ENCODE peak calls at places on chromosomes 6 and 20, in six cellular contexts. P, I, J, C, L and B are unnamed samples.

GRCh38 chr6:75418233-75418632 is 75.4 kb downstream of the FILIP1 start:
- DNase-seq in P (no peak), I (no peak), J (no peak), C (no peak), L (no peak), B (no peak)

GRCh38 chr6:29828471-29828797 is 809 bp downstream of the HLA-G start:
- DNase-seq in P (no peak), I (peak), J (no peak), C (peak), L (no peak), B (no peak)

GRCh38 chr6:111105578-111105977 is 18.3 kb downstream of the SLC16A10 start:
- DNase-seq in P (peak), I (no peak), J (peak), C (no peak), L (no peak), B (peak)

GRCh38 chr6:70398783-70399730 is 14.3 kb upstream of the FAM135A start:
- DNase-seq in P (peak), I (no peak), J (no peak), C (no peak), L (no peak), B (no peak)

GRCh38 chr6:25619222-25619621 is 32.8 kb upstream of the SCGN start:
- DNase-seq in P (no peak), I (no peak), J (no peak), C (no peak), L (no peak), B (no peak)

GRCh38 chr20:49028684-49029083 is 17.4 kb upstream of the CSE1L start:
- DNase-seq in P (peak), I (peak), J (no peak), C (no peak), L (no peak), B (no peak)

GRCh38 chr6:16684896-16685554 is 76.2 kb downstream of the ATXN1 start:
- DNase-seq in P (no peak), I (no peak), J (no peak), C (no peak), L (peak), B (no peak)

GRCh38 chr6:80179691-80180090 is 73.2 kb downstream of the BCKDHB start:
- DNase-seq in P (no peak), I (no peak), J (no peak), C (no peak), L (no peak), B (no peak)

GRCh38 chr20:58459058-58459743 is 56.0 kb downstream of the APCDD1L start:
- DNase-seq in P (no peak), I (no peak), J (no peak), C (no peak), L (no peak), B (no peak)

GRCh38 chr6:153956807-153957206 is 82.2 kb upstream of the OPRM1 start:
- DNase-seq in P (no peak), I (no peak), J (no peak), C (no peak), L (no peak), B (no peak)

GRCh38 chr6:48255094-48255493 is 144.1 kb upstream of the PTCHD4 start:
- DNase-seq in P (no peak), I (no peak), J (no peak), C (no peak), L (no peak), B (no peak)

GRCh38 chr6:160227038-160227768 is 31.4 kb downstream of the SLC22A2 start:
- DNase-seq in P (no peak), I (no peak), J (no peak), C (no peak), L (no peak), B (no peak)

GRCh38 chr6:139592011-139592410 is 217.6 kb upstream of the CITED2 start:
- DNase-seq in P (no peak), I (no peak), J (no peak), C (no peak), L (no peak), B (no peak)

GRCh38 chr6:126051739-126052138 is 65.4 kb downstream of the TRMT11 start:
- DNase-seq in P (no peak), I (no peak), J (no peak), C (no peak), L (no peak), B (no peak)

GRCh38 chr20:50721881-50722281 is 9.5 kb upstream of the PARD6B start:
- DNase-seq in P (no peak), I (no peak), J (peak), C (no peak), L (no peak), B (peak)

GRCh38 chr6:3247255-3248146 is 11.2 kb upstream of the PSMG4 start:
- DNase-seq in P (peak), I (peak), J (peak), C (peak), L (no peak), B (no peak)

GRCh38 chr6:129353067-129353466 is 356.9 kb downstream of the ARHGAP18 start:
- DNase-seq in P (no peak), I (peak), J (no peak), C (no peak), L (no peak), B (peak)

GRCh38 chr20:21395666-21396044 is 1.7 kb downstream of the NKX2-4 start:
- DNase-seq in P (no peak), I (peak), J (no peak), C (peak), L (no peak), B (no peak)

GRCh38 chr6:144662812-144663211 is 377.7 kb downstream of the UTRN start:
- DNase-seq in P (no peak), I (no peak), J (no peak), C (no peak), L (no peak), B (no peak)

GRCh38 chr6:107690864-107691661 is 133.1 kb downstream of the SCML4 start:
- DNase-seq in P (peak), I (no peak), J (peak), C (no peak), L (no peak), B (no peak)

GRCh38 chr6:158619922-158620801 is 24.4 kb downstream of the DYNLT1 start:
- DNase-seq in P (no peak), I (no peak), J (no peak), C (no peak), L (no peak), B (no peak)

GRCh38 chr6:157982297-157982579 is 575 bp downstream of the SYNJ2 start:
- DNase-seq in P (peak), I (peak), J (no peak), C (peak), L (peak), B (no peak)

GRCh38 chr6:63188828-63189227 is 22.4 kb upstream of the FKBP1C start:
- DNase-seq in P (no peak), I (no peak), J (no peak), C (no peak), L (no peak), B (no peak)

GRCh38 chr6:166203003-166203640 is 35.5 kb upstream of the TBXT start:
- DNase-seq in P (no peak), I (no peak), J (no peak), C (no peak), L (no peak), B (no peak)

GRCh38 chr20:37816726-37817125 is 86.2 kb upstream of the VSTM2L start:
- DNase-seq in P (no peak), I (no peak), J (no peak), C (no peak), L (no peak), B (no peak)

GRCh38 chr6:148520109-148520841 is 177.6 kb downstream of the SASH1 start:
- DNase-seq in P (no peak), I (no peak), J (no peak), C (no peak), L (peak), B (no peak)

GRCh38 chr6:41306187-41306854 is 19.8 kb upstream of the TREM1 start:
- DNase-seq in P (peak), I (peak), J (no peak), C (peak), L (peak), B (no peak)

GRCh38 chr20:25003002-25003401 is 10.5 kb upstream of the APMAP start:
- DNase-seq in P (no peak), I (no peak), J (no peak), C (no peak), L (no peak), B (no peak)

GRCh38 chr6:152318278-152318677 is 318.9 kb downstream of the SYNE1 start:
- DNase-seq in P (no peak), I (no peak), J (no peak), C (no peak), L (no peak), B (no peak)

GRCh38 chr20:49345538-49345937 is 67.7 kb upstream of the ZNFX1 start:
- DNase-seq in P (peak), I (no peak), J (peak), C (no peak), L (no peak), B (peak)

GRCh38 chr6:127690092-127690491 is 113.1 kb downstream of the C6orf58 start:
- DNase-seq in P (peak), I (peak), J (no peak), C (no peak), L (no peak), B (no peak)

GRCh38 chr6:157853018-157853805 is 30.2 kb downstream of the SNX9 start:
- DNase-seq in P (no peak), I (no peak), J (no peak), C (no peak), L (no peak), B (no peak)

GRCh38 chr20:53660947-53661381 is 67.3 kb upstream of the ZNF217 start:
- DNase-seq in P (peak), I (no peak), J (no peak), C (no peak), L (no peak), B (no peak)

GRCh38 chr20:53664121-53664520 is 70.5 kb upstream of the ZNF217 start:
- DNase-seq in P (no peak), I (no peak), J (no peak), C (no peak), L (no peak), B (no peak)

GRCh38 chr20:53666144-53666543 is 72.5 kb upstream of the ZNF217 start:
- DNase-seq in P (no peak), I (no peak), J (no peak), C (no peak), L (no peak), B (no peak)

GRCh38 chr20:53660078-53660909 is 66.7 kb upstream of the ZNF217 start:
- DNase-seq in P (peak), I (peak), J (peak), C (peak), L (peak), B (no peak)

DNA sequence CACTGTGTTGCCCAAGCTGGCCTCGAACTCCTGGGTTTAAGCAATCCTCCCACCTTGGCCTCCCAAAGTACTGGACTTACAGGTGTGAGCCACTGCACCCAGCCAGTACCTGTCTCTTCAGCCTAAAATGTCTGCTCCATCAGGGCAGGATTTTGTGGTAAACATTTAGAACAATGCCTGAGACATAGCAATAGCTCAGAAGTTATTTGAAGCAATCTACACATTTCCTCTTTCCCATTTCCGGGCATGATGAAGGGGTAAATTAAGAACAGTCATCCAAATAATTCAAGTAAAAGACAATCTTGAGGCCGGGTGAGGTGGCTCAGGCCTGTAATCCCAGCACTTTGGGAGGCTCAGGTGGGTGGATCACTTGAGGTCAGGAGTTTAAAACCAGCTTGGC is 69.0 kb upstream of the ZNF217 start:
- DNase-seq in P (no peak), I (no peak), J (no peak), C (no peak), L (no peak), B (no peak)
- H3K27ac ChIP-seq in P (no peak), I (no peak), J (peak), C (no peak), L (no peak), B (peak)

GRCh38 chr6:52760105-52760765 is 3.0 kb downstream of the GSTA2 start:
- DNase-seq in P (no peak), I (no peak), J (no peak), C (no peak), L (no peak), B (no peak)
- H3K27ac ChIP-seq in P (no peak), I (no peak), J (no peak), C (no peak), L (peak), B (no peak)

GRCh38 chr20:13149371-13149770 is 71.7 kb upstream of the ISM1 start:
- DNase-seq in P (no peak), I (no peak), J (no peak), C (no peak), L (no peak), B (no peak)

GRCh38 chr20:13148961-13149360 is 72.1 kb upstream of the ISM1 start:
- DNase-seq in P (no peak), I (no peak), J (no peak), C (no peak), L (no peak), B (no peak)

GRCh38 chr20:13147071-13147961 is 73.8 kb upstream of the ISM1 start:
- DNase-seq in P (no peak), I (no peak), J (no peak), C (no peak), L (no peak), B (no peak)

GRCh38 chr20:13147971-13148370 is 73.1 kb upstream of the ISM1 start:
- DNase-seq in P (no peak), I (no peak), J (no peak), C (no peak), L (no peak), B (no peak)

DNA sequence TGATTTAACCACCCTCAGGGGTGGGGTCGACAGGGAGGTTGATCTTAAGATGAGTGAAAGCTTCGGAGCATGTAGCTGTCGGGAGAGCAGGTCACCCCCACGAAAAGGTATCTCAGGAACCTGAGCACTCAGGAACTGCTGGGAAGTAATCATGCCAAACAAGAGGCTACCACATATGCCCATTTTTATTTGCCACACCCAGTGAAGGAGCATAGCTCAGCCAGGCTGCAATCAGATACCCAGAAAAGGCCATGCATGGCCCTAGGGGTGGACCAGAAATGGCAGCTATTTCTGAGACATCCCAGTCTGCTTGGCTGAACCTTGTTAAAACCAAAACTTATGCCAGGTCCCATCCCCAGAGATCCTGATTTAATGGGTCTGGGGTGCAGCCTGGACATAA is 72.7 kb upstream of the ISM1 start:
- DNase-seq in P (no peak), I (no peak), J (no peak), C (no peak), L (no peak), B (no peak)
- H3K27ac ChIP-seq in P (no peak), I (no peak), J (no peak), C (no peak), L (no peak), B (no peak)

DNA sequence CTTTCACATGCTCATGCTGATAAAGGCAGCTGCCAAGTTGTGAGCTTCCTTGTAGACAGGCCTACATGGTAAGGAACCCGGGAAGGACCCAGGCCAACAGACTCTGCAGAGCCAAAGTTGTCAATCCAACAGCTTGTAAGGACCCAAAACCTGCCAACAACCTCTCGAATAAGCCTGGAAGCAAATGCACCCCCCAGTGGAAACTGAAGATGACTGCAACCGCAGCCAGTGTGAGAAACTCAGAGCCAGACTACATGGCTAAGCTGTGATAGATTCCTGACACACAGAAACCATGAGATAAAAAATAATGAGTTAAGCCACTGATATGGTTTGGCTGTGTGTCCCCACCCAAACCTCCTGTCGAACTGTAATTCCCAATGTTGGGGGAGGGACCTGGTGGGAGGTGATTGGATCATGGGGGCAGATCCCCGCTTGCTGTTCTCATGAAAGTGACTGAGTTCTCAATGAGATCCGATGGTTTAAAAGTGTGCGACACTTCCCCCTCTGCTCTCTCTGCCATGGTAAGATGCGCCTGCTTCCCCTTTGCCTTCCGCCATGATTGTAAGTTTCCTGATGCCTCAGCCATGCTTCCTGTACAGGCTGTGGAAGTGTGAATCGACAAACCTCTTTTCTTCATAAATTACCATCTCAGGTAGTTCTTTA is 18.8 kb upstream of the CLPSL2 start:
- DNase-seq in P (peak), I (peak), J (no peak), C (peak), L (no peak), B (no peak)
- H3K27ac ChIP-seq in P (no peak), I (no peak), J (no peak), C (no peak), L (no peak), B (no peak)